ENCODE peak calls at places on chromosome 15, in four cellular contexts. One of them, this sample, is unnamed.

GRCh38 chr15:91302588-91303439 is 202.8 kb downstream of the SV2B start:
- DNase-seq in mammary epithelial cell: peak
- DNase-seq in HCT116: peak
- DNase-seq in cardiac fibroblast: peak
- DNase-seq in this sample: peak

GRCh38 chr15:52783191-52783829 is 6.8 kb downstream of the ONECUT1 start:
- DNase-seq in HCT116: no peak
- DNase-seq in mammary epithelial cell: no peak
- DNase-seq in cardiac fibroblast: no peak
- DNase-seq in this sample: no peak

GRCh38 chr15:38564557-38565286 is at the start of gene RASGRP1:
- DNase-seq in mammary epithelial cell: peak
- DNase-seq in cardiac fibroblast: peak
- DNase-seq in HCT116: no peak
- DNase-seq in this sample: peak

GRCh38 chr15:84869510-84869909 is 15.0 kb upstream of the SLC28A1 start:
- DNase-seq in mammary epithelial cell: no peak
- DNase-seq in cardiac fibroblast: no peak
- DNase-seq in HCT116: no peak
- DNase-seq in this sample: no peak

GRCh38 chr15:42679285-42680141 is 57.4 kb downstream of the CDAN1 start:
- DNase-seq in mammary epithelial cell: peak
- DNase-seq in HCT116: no peak
- DNase-seq in cardiac fibroblast: no peak
- DNase-seq in this sample: peak

GRCh38 chr15:99719096-99719541 is 14.1 kb downstream of the LYSMD4 start:
- DNase-seq in HCT116: no peak
- DNase-seq in cardiac fibroblast: peak
- DNase-seq in mammary epithelial cell: peak
- DNase-seq in this sample: peak

GRCh38 chr15:70585707-70586034 is 177.7 kb downstream of the UACA start:
- DNase-seq in cardiac fibroblast: no peak
- DNase-seq in HCT116: no peak
- DNase-seq in mammary epithelial cell: no peak
- DNase-seq in this sample: no peak

GRCh38 chr15:79811406-79812405 is 85.1 kb downstream of the MTHFS start:
- DNase-seq in mammary epithelial cell: peak
- DNase-seq in HCT116: no peak
- DNase-seq in cardiac fibroblast: peak
- DNase-seq in this sample: peak

GRCh38 chr15:62506217-62506805 is 341.2 kb upstream of the C2CD4B start:
- DNase-seq in mammary epithelial cell: no peak
- DNase-seq in cardiac fibroblast: peak
- DNase-seq in HCT116: no peak
- DNase-seq in this sample: peak

GRCh38 chr15:78108300-78109084 is 16.1 kb downstream of the SH2D7 start:
- DNase-seq in cardiac fibroblast: peak
- DNase-seq in HCT116: peak
- DNase-seq in mammary epithelial cell: peak
- DNase-seq in this sample: peak

GRCh38 chr15:70698412-70698811 is 64.9 kb downstream of the UACA start:
- DNase-seq in mammary epithelial cell: no peak
- DNase-seq in cardiac fibroblast: no peak
- DNase-seq in HCT116: no peak
- DNase-seq in this sample: no peak

GRCh38 chr15:60096157-60096556 is 92.0 kb downstream of the FOXB1 start:
- DNase-seq in cardiac fibroblast: peak
- DNase-seq in mammary epithelial cell: no peak
- DNase-seq in HCT116: no peak
- DNase-seq in this sample: peak

GRCh38 chr15:84910928-84911623 is 26.6 kb downstream of the SLC28A1 start:
- DNase-seq in mammary epithelial cell: no peak
- DNase-seq in HCT116: no peak
- DNase-seq in cardiac fibroblast: no peak
- DNase-seq in this sample: peak

GRCh38 chr15:46471096-46471495 is 836.3 kb downstream of the SQOR start:
- DNase-seq in mammary epithelial cell: no peak
- DNase-seq in HCT116: no peak
- DNase-seq in cardiac fibroblast: no peak
- DNase-seq in this sample: no peak

GRCh38 chr15:63390689-63391088 is 9.0 kb upstream of the CA12 start:
- DNase-seq in cardiac fibroblast: no peak
- DNase-seq in HCT116: no peak
- DNase-seq in mammary epithelial cell: no peak
- DNase-seq in this sample: no peak

GRCh38 chr15:42511010-42511396 is 15.6 kb downstream of the SNAP23 start:
- DNase-seq in HCT116: no peak
- DNase-seq in mammary epithelial cell: peak
- DNase-seq in cardiac fibroblast: peak
- DNase-seq in this sample: peak

GRCh38 chr15:20340931-20341661 is 200.5 kb downstream of the GOLGA6L6 start:
- DNase-seq in HCT116: no peak
- DNase-seq in mammary epithelial cell: peak
- DNase-seq in cardiac fibroblast: no peak
- DNase-seq in this sample: no peak

GRCh38 chr15:67563961-67564570 is 21.6 kb downstream of the MAP2K5 start:
- DNase-seq in mammary epithelial cell: no peak
- DNase-seq in cardiac fibroblast: no peak
- DNase-seq in HCT116: no peak
- DNase-seq in this sample: no peak

GRCh38 chr15:85579011-85579701 is 198.8 kb downstream of the AKAP13 start:
- DNase-seq in cardiac fibroblast: peak
- DNase-seq in HCT116: no peak
- DNase-seq in mammary epithelial cell: no peak
- DNase-seq in this sample: no peak

GRCh38 chr15:65535192-65535591 is 4.9 kb downstream of the HACD3 start:
- DNase-seq in mammary epithelial cell: peak
- DNase-seq in cardiac fibroblast: peak
- DNase-seq in HCT116: no peak
- DNase-seq in this sample: no peak

GRCh38 chr15:65532738-65533051 is 2.4 kb downstream of the HACD3 start:
- DNase-seq in HCT116: no peak
- DNase-seq in cardiac fibroblast: peak
- DNase-seq in mammary epithelial cell: peak
- DNase-seq in this sample: peak

GRCh38 chr15:65530318-65531111 is at the start of gene HACD3:
- DNase-seq in HCT116: peak
- DNase-seq in mammary epithelial cell: peak
- DNase-seq in cardiac fibroblast: peak
- DNase-seq in this sample: peak

GRCh38 chr15:65529754-65530317 is 427 bp upstream of the HACD3 start:
- DNase-seq in cardiac fibroblast: no peak
- DNase-seq in HCT116: no peak
- DNase-seq in mammary epithelial cell: no peak
- DNase-seq in this sample: no peak

GRCh38 chr15:65533057-65533752 is 2.9 kb downstream of the HACD3 start:
- DNase-seq in mammary epithelial cell: peak
- DNase-seq in HCT116: no peak
- DNase-seq in cardiac fibroblast: no peak
- DNase-seq in this sample: no peak
- H3K4me3 ChIP-seq in mammary epithelial cell: no peak
- H3K4me3 ChIP-seq in HCT116: no peak
- H3K4me3 ChIP-seq in cardiac fibroblast: no peak
- H3K4me3 ChIP-seq in this sample: no peak

GRCh38 chr15:48334260-48334659 is 3.0 kb downstream of the DUT start:
- DNase-seq in cardiac fibroblast: no peak
- DNase-seq in HCT116: no peak
- DNase-seq in mammary epithelial cell: no peak
- DNase-seq in this sample: no peak
- TF ChIP-seq CTCF in cardiac fibroblast: no peak
- TF ChIP-seq CTCF in HCT116: no peak
- TF ChIP-seq CTCF in mammary epithelial cell: no peak
- TF ChIP-seq CTCF in this sample: no peak

GRCh38 chr15:90142216-90143175 is 40.2 kb upstream of the IDH2 start:
- DNase-seq in HCT116: no peak
- DNase-seq in mammary epithelial cell: no peak
- DNase-seq in cardiac fibroblast: no peak
- DNase-seq in this sample: no peak

GRCh38 chr15:90143176-90143655 is 40.9 kb upstream of the IDH2 start:
- DNase-seq in mammary epithelial cell: peak
- DNase-seq in HCT116: peak
- DNase-seq in cardiac fibroblast: peak
- DNase-seq in this sample: no peak

GRCh38 chr15:90138071-90138833 is 36.0 kb upstream of the IDH2 start:
- DNase-seq in cardiac fibroblast: no peak
- DNase-seq in HCT116: no peak
- DNase-seq in mammary epithelial cell: no peak
- DNase-seq in this sample: no peak

GRCh38 chr15:90145259-90145658 is 43.0 kb upstream of the IDH2 start:
- DNase-seq in HCT116: no peak
- DNase-seq in mammary epithelial cell: no peak
- DNase-seq in cardiac fibroblast: no peak
- DNase-seq in this sample: no peak

GRCh38 chr15:90141646-90142045 is 39.4 kb upstream of the IDH2 start:
- DNase-seq in HCT116: no peak
- DNase-seq in mammary epithelial cell: no peak
- DNase-seq in cardiac fibroblast: peak
- DNase-seq in this sample: peak
- H3K4me3 ChIP-seq in HCT116: no peak
- H3K4me3 ChIP-seq in mammary epithelial cell: no peak
- H3K4me3 ChIP-seq in cardiac fibroblast: no peak
- H3K4me3 ChIP-seq in this sample: no peak

DNA sequence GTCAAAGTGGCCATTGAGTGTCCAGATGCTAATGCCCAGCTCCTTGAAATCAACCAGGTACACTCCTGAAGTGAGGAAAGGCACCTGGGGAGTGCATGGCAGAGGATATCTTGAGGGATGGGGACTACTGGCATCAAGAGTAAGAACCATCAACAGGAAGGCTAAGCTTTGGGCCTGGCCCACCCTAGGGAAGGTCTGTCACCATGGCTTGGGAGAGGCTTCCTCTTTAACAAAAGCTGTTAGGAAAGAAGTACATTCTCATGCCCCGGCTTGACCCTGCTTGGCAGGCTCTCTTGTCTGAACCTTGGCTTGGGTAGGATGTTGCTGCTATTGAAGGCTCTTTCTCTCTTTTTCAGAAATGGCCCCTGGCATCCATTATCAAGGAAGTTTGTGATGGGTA is 43.7 kb upstream of the TUBGCP5 start:
- DNase-seq in cardiac fibroblast: no peak
- DNase-seq in HCT116: no peak
- DNase-seq in mammary epithelial cell: no peak
- DNase-seq in this sample: no peak
- TF ChIP-seq CTCF in cardiac fibroblast: no peak
- TF ChIP-seq CTCF in HCT116: no peak
- TF ChIP-seq CTCF in mammary epithelial cell: no peak
- TF ChIP-seq CTCF in this sample: no peak

DNA sequence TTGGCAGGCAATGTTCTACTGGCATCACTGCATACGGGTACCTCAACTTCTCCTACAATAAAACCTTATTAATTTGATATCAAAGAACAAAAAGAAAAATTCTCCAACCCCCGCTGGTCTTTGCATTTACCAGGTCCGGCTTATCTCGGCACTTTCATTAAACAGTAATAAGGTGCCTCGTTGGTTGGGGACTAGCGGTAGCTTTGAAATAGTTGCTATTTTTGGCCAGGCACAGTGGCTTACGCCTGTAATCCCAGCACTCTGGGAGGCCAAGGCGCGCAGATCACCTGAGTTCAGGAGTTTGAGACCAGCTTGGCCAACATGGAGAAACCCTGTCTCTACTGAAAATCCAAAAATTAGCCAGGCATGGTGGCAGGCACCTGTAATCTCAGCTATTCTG is 32.0 kb upstream of the CGNL1 start:
- DNase-seq in mammary epithelial cell: no peak
- DNase-seq in cardiac fibroblast: no peak
- DNase-seq in HCT116: no peak
- DNase-seq in this sample: no peak
- H3K4me3 ChIP-seq in mammary epithelial cell: no peak
- H3K4me3 ChIP-seq in cardiac fibroblast: no peak
- H3K4me3 ChIP-seq in HCT116: no peak
- H3K4me3 ChIP-seq in this sample: no peak

DNA sequence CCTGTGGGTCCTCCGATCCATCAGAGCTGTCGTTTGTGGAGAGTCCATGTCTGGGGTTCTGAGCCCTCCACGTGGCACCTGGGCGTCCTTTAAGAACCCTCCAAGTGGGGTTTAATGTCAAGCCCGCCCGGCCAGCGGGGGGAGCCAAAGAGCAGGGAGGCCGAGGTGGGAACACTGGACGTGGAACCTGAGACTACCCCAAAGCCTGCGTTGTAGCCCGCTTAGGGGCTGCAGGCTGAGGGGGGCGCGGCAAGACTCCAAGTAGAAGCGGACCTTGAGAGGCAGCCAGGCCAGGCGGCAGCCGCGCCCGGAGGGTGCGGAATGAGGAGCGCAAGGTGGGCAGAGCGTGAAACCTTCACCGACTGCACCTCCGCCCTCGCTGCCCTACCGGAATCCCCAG is 126.2 kb upstream of the ATP10A start:
- DNase-seq in HCT116: no peak
- DNase-seq in mammary epithelial cell: no peak
- DNase-seq in cardiac fibroblast: no peak
- DNase-seq in this sample: no peak
- TF ChIP-seq CTCF in HCT116: no peak
- TF ChIP-seq CTCF in mammary epithelial cell: no peak
- TF ChIP-seq CTCF in cardiac fibroblast: no peak
- TF ChIP-seq CTCF in this sample: no peak

GRCh38 chr15:81294501-81294850 is 29.5 kb downstream of the STARD5 start:
- DNase-seq in HCT116: no peak
- DNase-seq in mammary epithelial cell: no peak
- DNase-seq in cardiac fibroblast: no peak
- DNase-seq in this sample: no peak
- H3K4me3 ChIP-seq in HCT116: no peak
- H3K4me3 ChIP-seq in mammary epithelial cell: no peak
- H3K4me3 ChIP-seq in cardiac fibroblast: no peak
- H3K4me3 ChIP-seq in this sample: no peak

GRCh38 chr15:31740203-31740602 is 290.1 kb upstream of the CHRNA7 start:
- DNase-seq in mammary epithelial cell: no peak
- DNase-seq in cardiac fibroblast: peak
- DNase-seq in HCT116: no peak
- DNase-seq in this sample: peak
- TF ChIP-seq CTCF in mammary epithelial cell: no peak
- TF ChIP-seq CTCF in cardiac fibroblast: no peak
- TF ChIP-seq CTCF in HCT116: no peak
- TF ChIP-seq CTCF in this sample: no peak

GRCh38 chr15:34793071-34793470 is 2.3 kb downstream of the ACTC1 start:
- DNase-seq in mammary epithelial cell: no peak
- DNase-seq in HCT116: no peak
- DNase-seq in cardiac fibroblast: no peak
- DNase-seq in this sample: no peak
- H3K4me3 ChIP-seq in mammary epithelial cell: no peak
- H3K4me3 ChIP-seq in HCT116: no peak
- H3K4me3 ChIP-seq in cardiac fibroblast: no peak
- H3K4me3 ChIP-seq in this sample: no peak

This sample was measured in fibroblast of mammary gland.